ENCODE peak calls at places on chromosomes 11 and 22, in seven cellular contexts. One of them, this sample, is unnamed.

GRCh38 chr11:88491674-88492073 is 154.1 kb upstream of the CTSC start:
- DNase-seq in right lobe of liver: no peak
- DNase-seq in testis: no peak
- DNase-seq in transverse colon: no peak
- DNase-seq in gastrocnemius medialis: no peak
- DNase-seq in sigmoid colon: no peak
- DNase-seq in brain microvascular endothelial cell: no peak
- DNase-seq in this sample: no peak

GRCh38 chr11:76574406-76574805 is 96.1 kb downstream of the LRRC32 start:
- DNase-seq in right lobe of liver: no peak
- DNase-seq in testis: no peak
- DNase-seq in transverse colon: no peak
- DNase-seq in gastrocnemius medialis: no peak
- DNase-seq in sigmoid colon: no peak
- DNase-seq in brain microvascular endothelial cell: peak; percentile 67
- DNase-seq in this sample: no peak

GRCh38 chr11:106091480-106092123 is 14.1 kb downstream of the AASDHPPT start:
- DNase-seq in right lobe of liver: no peak
- DNase-seq in testis: no peak
- DNase-seq in transverse colon: no peak
- DNase-seq in gastrocnemius medialis: no peak
- DNase-seq in sigmoid colon: no peak
- DNase-seq in brain microvascular endothelial cell: peak; percentile 62
- DNase-seq in this sample: no peak

GRCh38 chr11:19832166-19832750 is 119.6 kb downstream of the NAV2 start:
- DNase-seq in right lobe of liver: no peak
- DNase-seq in testis: no peak
- DNase-seq in transverse colon: no peak
- DNase-seq in gastrocnemius medialis: no peak
- DNase-seq in sigmoid colon: no peak
- DNase-seq in brain microvascular endothelial cell: no peak
- DNase-seq in this sample: no peak

GRCh38 chr11:81700061-81700460 is 1033.6 kb downstream of the FAM181B start:
- DNase-seq in right lobe of liver: no peak
- DNase-seq in testis: no peak
- DNase-seq in transverse colon: no peak
- DNase-seq in gastrocnemius medialis: no peak
- DNase-seq in sigmoid colon: no peak
- DNase-seq in brain microvascular endothelial cell: no peak
- DNase-seq in this sample: no peak

GRCh38 chr11:131867457-131868257 is 497.2 kb downstream of the NTM start:
- DNase-seq in right lobe of liver: peak; percentile 55
- DNase-seq in testis: peak; percentile 75
- DNase-seq in transverse colon: peak; percentile 47
- DNase-seq in gastrocnemius medialis: peak; percentile 17
- DNase-seq in sigmoid colon: peak; percentile 84
- DNase-seq in brain microvascular endothelial cell: peak; percentile 91
- DNase-seq in this sample: no peak

GRCh38 chr11:101436511-101437142 is 147.2 kb downstream of the TRPC6 start:
- DNase-seq in right lobe of liver: no peak
- DNase-seq in testis: peak; percentile 72
- DNase-seq in transverse colon: peak; percentile 34
- DNase-seq in gastrocnemius medialis: no peak
- DNase-seq in sigmoid colon: no peak
- DNase-seq in brain microvascular endothelial cell: peak; percentile 45
- DNase-seq in this sample: no peak

GRCh38 chr11:79054636-79055035 is 386.2 kb downstream of the TENM4 start:
- DNase-seq in right lobe of liver: no peak
- DNase-seq in testis: no peak
- DNase-seq in transverse colon: no peak
- DNase-seq in gastrocnemius medialis: no peak
- DNase-seq in sigmoid colon: no peak
- DNase-seq in brain microvascular endothelial cell: peak; percentile 68
- DNase-seq in this sample: no peak

GRCh38 chr11:69122642-69123431 is 32.9 kb upstream of the SMIM38 start:
- DNase-seq in right lobe of liver: peak; percentile 91
- DNase-seq in testis: no peak
- DNase-seq in transverse colon: peak; percentile 92
- DNase-seq in gastrocnemius medialis: no peak
- DNase-seq in sigmoid colon: no peak
- DNase-seq in brain microvascular endothelial cell: peak; percentile 58
- DNase-seq in this sample: no peak

GRCh38 chr11:12392672-12393071 is 15.3 kb downstream of the PARVA start:
- DNase-seq in right lobe of liver: no peak
- DNase-seq in testis: no peak
- DNase-seq in transverse colon: no peak
- DNase-seq in gastrocnemius medialis: no peak
- DNase-seq in sigmoid colon: no peak
- DNase-seq in brain microvascular endothelial cell: no peak
- DNase-seq in this sample: no peak

GRCh38 chr11:130769782-130770565 is 146.3 kb downstream of the SNX19 start:
- DNase-seq in right lobe of liver: no peak
- DNase-seq in testis: no peak
- DNase-seq in transverse colon: no peak
- DNase-seq in gastrocnemius medialis: no peak
- DNase-seq in sigmoid colon: no peak
- DNase-seq in brain microvascular endothelial cell: no peak
- DNase-seq in this sample: peak; percentile 31

GRCh38 chr22:45268167-45268957 is 16.4 kb upstream of the UPK3A start:
- DNase-seq in right lobe of liver: peak; percentile 56
- DNase-seq in testis: peak; percentile 34
- DNase-seq in transverse colon: peak; percentile 45
- DNase-seq in gastrocnemius medialis: no peak
- DNase-seq in sigmoid colon: no peak
- DNase-seq in brain microvascular endothelial cell: no peak
- DNase-seq in this sample: no peak

GRCh38 chr11:108370990-108371389 is 96.3 kb downstream of the C11orf65 start:
- DNase-seq in right lobe of liver: no peak
- DNase-seq in testis: no peak
- DNase-seq in transverse colon: no peak
- DNase-seq in gastrocnemius medialis: no peak
- DNase-seq in sigmoid colon: no peak
- DNase-seq in brain microvascular endothelial cell: no peak
- DNase-seq in this sample: no peak

GRCh38 chr11:114082767-114083181 is 23.3 kb downstream of the ZBTB16 start:
- DNase-seq in right lobe of liver: peak; percentile 55
- DNase-seq in testis: no peak
- DNase-seq in transverse colon: no peak
- DNase-seq in gastrocnemius medialis: peak; percentile 34
- DNase-seq in sigmoid colon: peak; percentile 68
- DNase-seq in brain microvascular endothelial cell: no peak
- DNase-seq in this sample: no peak

GRCh38 chr11:1076061-1076665 is 1.5 kb downstream of the MUC2 start:
- DNase-seq in right lobe of liver: no peak
- DNase-seq in testis: no peak
- DNase-seq in transverse colon: no peak
- DNase-seq in gastrocnemius medialis: no peak
- DNase-seq in sigmoid colon: peak; percentile 34
- DNase-seq in brain microvascular endothelial cell: no peak
- DNase-seq in this sample: no peak

GRCh38 chr11:468493-468892 is 18.4 kb downstream of the PTDSS2 start:
- DNase-seq in right lobe of liver: no peak
- DNase-seq in testis: peak; percentile 49
- DNase-seq in transverse colon: no peak
- DNase-seq in gastrocnemius medialis: no peak
- DNase-seq in sigmoid colon: no peak
- DNase-seq in brain microvascular endothelial cell: no peak
- DNase-seq in this sample: no peak

GRCh38 chr11:10304495-10305261 is at the start of gene ADM:
- DNase-seq in right lobe of liver: peak; percentile 94
- DNase-seq in testis: peak; percentile 91
- DNase-seq in transverse colon: peak; percentile 93
- DNase-seq in gastrocnemius medialis: peak; percentile 88
- DNase-seq in sigmoid colon: peak; percentile 96
- DNase-seq in brain microvascular endothelial cell: peak; percentile 92
- DNase-seq in this sample: peak; percentile 88

GRCh38 chr22:42366815-42367581 is 65.2 kb downstream of the NFAM1 start:
- DNase-seq in right lobe of liver: no peak
- DNase-seq in testis: peak; percentile 30
- DNase-seq in transverse colon: peak; percentile 28
- DNase-seq in gastrocnemius medialis: no peak
- DNase-seq in sigmoid colon: peak; percentile 91
- DNase-seq in brain microvascular endothelial cell: no peak
- DNase-seq in this sample: no peak

GRCh38 chr22:42367980-42368378 is 64.2 kb downstream of the NFAM1 start:
- DNase-seq in right lobe of liver: no peak
- DNase-seq in testis: no peak
- DNase-seq in transverse colon: peak; percentile 39
- DNase-seq in gastrocnemius medialis: no peak
- DNase-seq in sigmoid colon: peak; percentile 81
- DNase-seq in brain microvascular endothelial cell: no peak
- DNase-seq in this sample: no peak

GRCh38 chr22:42371112-42371900 is 60.9 kb downstream of the NFAM1 start:
- DNase-seq in right lobe of liver: no peak
- DNase-seq in testis: no peak
- DNase-seq in transverse colon: no peak
- DNase-seq in gastrocnemius medialis: no peak
- DNase-seq in sigmoid colon: no peak
- DNase-seq in brain microvascular endothelial cell: no peak
- DNase-seq in this sample: no peak

GRCh38 chr22:42368379-42369249 is 63.6 kb downstream of the NFAM1 start:
- DNase-seq in right lobe of liver: peak; percentile 46
- DNase-seq in testis: peak; percentile 20
- DNase-seq in transverse colon: peak; percentile 34
- DNase-seq in gastrocnemius medialis: no peak
- DNase-seq in sigmoid colon: peak; percentile 77
- DNase-seq in brain microvascular endothelial cell: no peak
- DNase-seq in this sample: no peak

DNA sequence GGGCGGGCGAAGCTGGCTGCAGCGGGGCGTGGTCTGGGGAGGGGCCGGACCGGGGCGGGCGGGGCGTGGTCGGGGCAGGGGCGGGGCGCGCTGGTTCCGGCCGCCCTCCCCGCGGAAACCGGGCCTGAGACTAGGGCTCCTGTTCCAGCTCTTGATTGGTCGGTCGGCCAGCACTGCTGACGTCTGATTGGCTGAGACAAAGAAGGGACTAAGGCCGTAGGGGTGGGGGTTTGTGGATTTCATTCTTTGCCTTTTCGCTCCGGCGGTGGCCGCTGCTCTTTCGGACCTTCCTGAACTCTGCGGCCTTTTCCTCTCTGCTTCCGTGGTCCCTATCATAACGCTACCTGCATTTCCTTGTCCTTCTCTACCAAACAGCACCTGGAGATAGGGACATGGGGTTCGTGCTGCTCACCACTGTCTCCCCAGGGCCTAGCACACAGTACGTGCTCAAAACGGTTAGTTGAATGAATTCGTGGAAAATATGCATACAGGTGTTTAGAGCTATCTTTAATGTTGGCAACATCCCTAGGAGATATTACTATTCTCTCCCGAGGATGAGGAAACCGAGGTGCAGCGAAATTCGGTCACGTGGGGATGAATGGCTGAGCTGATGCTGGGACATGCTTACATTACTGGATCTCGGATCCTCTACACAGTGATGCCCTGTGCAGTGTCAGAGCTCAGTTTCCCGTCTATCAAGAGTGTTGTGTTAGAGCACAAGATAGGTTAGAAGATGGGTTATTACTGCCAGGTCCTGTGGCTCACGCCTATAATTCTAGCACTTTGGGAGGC is 62.8 kb downstream of the NFAM1 start:
- DNase-seq in right lobe of liver: peak; percentile 92
- DNase-seq in testis: peak; percentile 94
- DNase-seq in transverse colon: peak; percentile 93
- DNase-seq in gastrocnemius medialis: peak; percentile 91
- DNase-seq in sigmoid colon: peak; percentile 97
- DNase-seq in brain microvascular endothelial cell: peak; percentile 85
- DNase-seq in this sample: peak; percentile 89
- H3K27ac ChIP-seq in right lobe of liver: peak overlapping the region; percentile 32
- H3K27ac ChIP-seq in testis: no peak overlapping the region
- H3K27ac ChIP-seq in transverse colon: peak overlapping the region; percentile 44
- H3K27ac ChIP-seq in gastrocnemius medialis: no peak overlapping the region
- H3K27ac ChIP-seq in sigmoid colon: peak overlapping the region; percentile 76
- H3K27ac ChIP-seq in brain microvascular endothelial cell: no peak overlapping the region
- H3K27ac ChIP-seq in this sample: no peak overlapping the region

DNA sequence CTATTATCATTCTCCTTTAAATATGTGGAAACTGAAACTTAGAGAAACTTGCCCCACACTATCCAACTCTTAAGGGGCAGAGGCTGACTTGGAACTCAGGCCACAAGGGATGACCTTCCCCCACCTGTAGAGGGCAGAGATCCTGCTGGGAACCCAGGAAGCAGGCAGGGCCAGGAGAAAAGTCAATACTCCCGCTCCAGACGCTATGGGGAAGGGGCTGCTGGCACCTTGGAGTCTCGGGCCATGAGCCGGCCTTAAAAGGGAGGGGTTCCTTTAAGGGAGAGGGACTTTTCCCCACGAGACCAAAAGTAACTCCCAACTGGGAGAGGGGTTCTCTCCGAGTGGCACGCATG is 620 bp upstream of the ANO5 start:
- DNase-seq in right lobe of liver: peak; percentile 43
- DNase-seq in testis: peak; percentile 37
- DNase-seq in transverse colon: peak; percentile 43
- DNase-seq in gastrocnemius medialis: peak; percentile 47
- DNase-seq in sigmoid colon: no peak
- DNase-seq in brain microvascular endothelial cell: no peak
- DNase-seq in this sample: no peak
- TF ChIP-seq CTCF in right lobe of liver: peak; percentile 44
- TF ChIP-seq CTCF in testis: no peak
- TF ChIP-seq CTCF in transverse colon: peak; percentile 25
- TF ChIP-seq CTCF in gastrocnemius medialis: peak; percentile 16
- TF ChIP-seq CTCF in sigmoid colon: peak; percentile 26
- TF ChIP-seq CTCF in brain microvascular endothelial cell: no peak
- TF ChIP-seq CTCF in this sample: no peak

DNA sequence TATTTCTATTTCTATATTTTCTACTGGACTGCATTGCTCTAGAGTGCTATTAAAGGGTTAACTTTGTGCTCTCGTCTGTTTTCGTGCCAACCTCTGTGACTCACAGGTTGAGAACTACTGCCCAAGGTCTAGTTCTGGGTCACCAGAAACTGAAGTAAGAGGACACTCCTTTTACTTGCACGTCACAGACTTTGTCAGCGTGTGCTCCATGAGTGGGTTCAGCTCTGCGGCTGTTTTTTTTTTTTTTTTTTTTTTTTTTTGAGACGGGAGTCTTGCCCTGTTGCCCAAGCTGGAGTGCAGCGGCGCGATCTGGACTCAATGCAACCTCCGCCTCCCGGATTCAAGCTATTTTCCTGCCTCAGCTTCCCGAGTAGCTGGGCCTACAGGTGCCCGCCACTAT is 49.8 kb downstream of the CLMP start:
- DNase-seq in right lobe of liver: no peak
- DNase-seq in testis: no peak
- DNase-seq in transverse colon: no peak
- DNase-seq in gastrocnemius medialis: peak; percentile 61
- DNase-seq in sigmoid colon: no peak
- DNase-seq in brain microvascular endothelial cell: peak; percentile 57
- DNase-seq in this sample: no peak
- H3K4me3 ChIP-seq in right lobe of liver: no peak overlapping the region
- H3K4me3 ChIP-seq in testis: no peak overlapping the region
- H3K4me3 ChIP-seq in transverse colon: no peak overlapping the region
- H3K4me3 ChIP-seq in gastrocnemius medialis: no peak overlapping the region
- H3K4me3 ChIP-seq in sigmoid colon: no peak overlapping the region
- H3K4me3 ChIP-seq in brain microvascular endothelial cell: no peak overlapping the region
- H3K4me3 ChIP-seq in this sample: no peak overlapping the region

DNA sequence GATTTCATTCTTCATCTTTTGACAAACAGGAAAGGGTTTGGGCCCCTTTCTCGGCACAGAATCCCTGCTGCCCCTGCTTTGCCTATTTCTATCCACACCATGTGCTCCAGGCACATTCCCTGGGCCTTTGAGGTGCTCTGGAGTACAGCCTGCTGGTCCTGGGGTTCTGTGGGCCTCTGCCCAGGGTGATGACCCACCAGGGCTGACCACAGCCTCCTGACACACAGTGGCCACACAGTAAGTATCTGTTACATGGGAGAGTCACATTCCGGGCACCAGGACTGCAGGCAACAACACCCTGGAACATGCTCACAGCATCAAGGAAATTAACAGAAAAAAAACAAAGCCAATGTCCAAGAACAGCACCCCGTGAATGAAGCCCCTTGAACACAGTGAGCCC is 39.1 kb downstream of the SCUBE2 start:
- DNase-seq in right lobe of liver: no peak
- DNase-seq in testis: no peak
- DNase-seq in transverse colon: no peak
- DNase-seq in gastrocnemius medialis: no peak
- DNase-seq in sigmoid colon: no peak
- DNase-seq in brain microvascular endothelial cell: no peak
- DNase-seq in this sample: no peak
- H3K27ac ChIP-seq in right lobe of liver: no peak overlapping the region
- H3K27ac ChIP-seq in testis: no peak overlapping the region
- H3K27ac ChIP-seq in transverse colon: no peak overlapping the region
- H3K27ac ChIP-seq in gastrocnemius medialis: no peak overlapping the region
- H3K27ac ChIP-seq in sigmoid colon: no peak overlapping the region
- H3K27ac ChIP-seq in brain microvascular endothelial cell: no peak overlapping the region
- H3K27ac ChIP-seq in this sample: no peak overlapping the region